ENCODE peak calls at places on chromosomes 7 and 10, in ten cellular contexts. P is anterior cingulate cortex; R is A172; D is astrocyte of the cerebellum; Y is activated naive CD4-positive, alpha-beta T cell treated with anti-CD3 and anti-CD28 coated beads for 36 hours; T is sciatic nerve; G is dermis blood vessel endothelial cell; O is DMS53; E is epithelial cell of esophagus; Z is Right ventricle myocardium inferior. F is an unnamed sample.

GRCh38 chr7:111006040-111006439 is 84.9 kb upstream of the LRRN3 start:
- DNase-seq in P (no peak), R (no peak), D (no peak), Y (no peak), T (no peak), G (no peak), O (no peak), E (no peak), Z (no peak), F (no peak)

GRCh38 chr7:156064921-156065386 is 252.7 kb upstream of the SHH start:
- DNase-seq in P (no peak), R (peak; percentile 65), D (peak; percentile 33), Y (no peak), T (no peak), G (peak; percentile 43), O (no peak), E (peak; percentile 24), Z (no peak), F (peak; percentile 62)

GRCh38 chr10:13613519-13613918 is 26.8 kb downstream of the PRPF18 start:
- DNase-seq in P (no peak), R (peak; percentile 62), D (peak; percentile 57), Y (no peak), T (no peak), G (peak; percentile 72), O (peak; percentile 24), E (peak; percentile 44), Z (no peak), F (peak; percentile 13)

GRCh38 chr7:22663721-22664120 is 63.3 kb upstream of the IL6 start:
- DNase-seq in P (no peak), R (no peak), D (no peak), Y (no peak), T (no peak), G (no peak), O (no peak), E (no peak), Z (no peak), F (no peak)

GRCh38 chr10:120381924-120382323 is 75.1 kb upstream of the PLPP4 start:
- DNase-seq in P (no peak), R (no peak), D (no peak), Y (no peak), T (no peak), G (no peak), O (no peak), E (no peak), Z (no peak), F (no peak)

GRCh38 chr7:32070406-32071360 is at the start of gene PDE1C:
- DNase-seq in P (peak; percentile 33), R (no peak), D (no peak), Y (no peak), T (no peak), G (no peak), O (peak; percentile 71), E (no peak), Z (peak; percentile 81), F (no peak)

GRCh38 chr10:103986360-103986759 is 19.4 kb downstream of the SLK start:
- DNase-seq in P (no peak), R (no peak), D (no peak), Y (peak; percentile 51), T (no peak), G (no peak), O (no peak), E (no peak), Z (no peak), F (no peak)

GRCh38 chr7:147400221-147400689 is 1190.3 kb upstream of the C7orf33 start:
- DNase-seq in P (no peak), R (no peak), D (peak; percentile 60), Y (no peak), T (no peak), G (no peak), O (no peak), E (no peak), Z (no peak), F (no peak)

GRCh38 chr7:106045592-106045991 is 66.5 kb downstream of the SYPL1 start:
- DNase-seq in P (no peak), R (no peak), D (peak; percentile 71), Y (no peak), T (no peak), G (no peak), O (no peak), E (no peak), Z (no peak), F (no peak)

GRCh38 chr10:95241533-95241932 is 47.5 kb downstream of the ACSM6 start:
- DNase-seq in P (no peak), R (peak; percentile 57), D (no peak), Y (no peak), T (no peak), G (no peak), O (no peak), E (no peak), Z (no peak), F (no peak)

GRCh38 chr7:116315293-116315692 is 105.0 kb downstream of the TES start:
- DNase-seq in P (no peak), R (peak; percentile 77), D (no peak), Y (no peak), T (no peak), G (peak; percentile 68), O (no peak), E (peak; percentile 99), Z (no peak), F (peak; percentile 93)

GRCh38 chr7:1787681-1788235 is 117.7 kb downstream of the ELFN1 start:
- DNase-seq in P (no peak), R (no peak), D (no peak), Y (no peak), T (no peak), G (no peak), O (no peak), E (no peak), Z (no peak), F (no peak)

GRCh38 chr7:95520136-95520535 is 34.4 kb downstream of the ASB4 start:
- DNase-seq in P (no peak), R (no peak), D (no peak), Y (no peak), T (no peak), G (no peak), O (no peak), E (no peak), Z (no peak), F (no peak)

GRCh38 chr7:95805909-95806308 is 33.6 kb downstream of the DYNC1I1 start:
- DNase-seq in P (no peak), R (no peak), D (no peak), Y (no peak), T (no peak), G (no peak), O (no peak), E (no peak), Z (no peak), F (no peak)

F was measured in RWPE1.